ENCODE peak calls at places on chromosome X, in nine cellular contexts. P, J, A, V, B, Y, H, G and M are unnamed samples.

GRCh38 chrX:105018865-105019264 is 201.6 kb downstream of the TEX13A start:
- DNase-seq in P (no peak), J (no peak), A (no peak), V (no peak), B (no peak), Y (peak; percentile 3), H (no peak), G (no peak), M (no peak)

GRCh38 chrX:83916525-83916924 is 55.6 kb downstream of the CYLC1 start:
- DNase-seq in P (no peak), J (no peak), A (no peak), V (peak; percentile 14), B (peak; percentile 13), Y (peak; percentile 6), H (no peak), G (no peak), M (no peak)

GRCh38 chrX:136210806-136211205 is 40.4 kb downstream of the MAP7D3 start:
- DNase-seq in P (no peak), J (no peak), A (no peak), V (no peak), B (no peak), Y (no peak), H (no peak), G (no peak), M (no peak)

GRCh38 chrX:148417934-148418333 is 82.5 kb upstream of the AFF2 start:
- DNase-seq in P (no peak), J (no peak), A (no peak), V (peak; percentile 4), B (no peak), Y (peak; percentile 83), H (no peak), G (no peak), M (no peak)

GRCh38 chrX:26442340-26442739 is 226.4 kb downstream of the MAGEB5 start:
- DNase-seq in P (no peak), J (no peak), A (peak; percentile 22), V (peak; percentile 7), B (no peak), Y (peak; percentile 3), H (no peak), G (no peak), M (peak; percentile 20)

GRCh38 chrX:134682081-134682480 is 23.8 kb upstream of the PLAC1 start:
- DNase-seq in P (no peak), J (no peak), A (no peak), V (peak; percentile 13), B (no peak), Y (no peak), H (no peak), G (no peak), M (no peak)

GRCh38 chrX:70421618-70422017 is 1.5 kb upstream of the GDPD2 start:
- DNase-seq in P (no peak), J (no peak), A (peak; percentile 18), V (no peak), B (no peak), Y (no peak), H (no peak), G (no peak), M (no peak)

GRCh38 chrX:147912093-147912801 is 528 bp downstream of the FMR1 start:
- DNase-seq in P (peak; percentile 76), J (peak; percentile 0), A (peak; percentile 7), V (peak; percentile 27), B (peak; percentile 25), Y (peak; percentile 32), H (no peak), G (peak; percentile 49), M (no peak)

GRCh38 chrX:51459125-51459524 is 37.3 kb downstream of the NUDT11 start:
- DNase-seq in P (no peak), J (no peak), A (no peak), V (no peak), B (peak; percentile 0), Y (peak; percentile 21), H (no peak), G (no peak), M (peak; percentile 3)

GRCh38 chrX:48864210-48864609 is 28.8 kb upstream of the PCSK1N start:
- DNase-seq in P (no peak), J (no peak), A (no peak), V (no peak), B (no peak), Y (peak; percentile 64), H (no peak), G (no peak), M (no peak)

GRCh38 chrX:150899191-150899757 is 806 bp upstream of the CD99L2 start:
- DNase-seq in P (peak; percentile 83), J (no peak), A (peak; percentile 9), V (peak; percentile 28), B (peak; percentile 44), Y (peak; percentile 14), H (no peak), G (peak; percentile 48), M (no peak)

GRCh38 chrX:119981286-119982070 is 37.9 kb upstream of the NKAP start:
- DNase-seq in P (no peak), J (no peak), A (peak; percentile 1), V (peak; percentile 25), B (peak; percentile 0), Y (peak; percentile 20), H (peak; percentile 4), G (no peak), M (no peak)

GRCh38 chrX:151515233-151515632 is 48.2 kb upstream of the PASD1 start:
- DNase-seq in P (no peak), J (no peak), A (no peak), V (no peak), B (no peak), Y (no peak), H (no peak), G (no peak), M (no peak)

GRCh38 chrX:15525664-15526416 is 25.2 kb downstream of the BMX start:
- DNase-seq in P (no peak), J (no peak), A (no peak), V (no peak), B (no peak), Y (peak; percentile 39), H (no peak), G (no peak), M (no peak)

GRCh38 chrX:111519215-111519614 is 7.8 kb downstream of the SERTM2 start:
- DNase-seq in P (no peak), J (no peak), A (no peak), V (peak; percentile 2), B (no peak), Y (no peak), H (no peak), G (no peak), M (no peak)

GRCh38 chrX:46642145-46642544 is 68.6 kb downstream of the CHST7 start:
- DNase-seq in P (no peak), J (no peak), A (peak; percentile 29), V (peak; percentile 13), B (peak; percentile 27), Y (peak; percentile 12), H (no peak), G (no peak), M (no peak)

GRCh38 chrX:125333583-125333982 is 13.9 kb downstream of the TEX13C start:
- DNase-seq in P (no peak), J (no peak), A (no peak), V (no peak), B (no peak), Y (no peak), H (no peak), G (no peak), M (no peak)

GRCh38 chrX:46580613-46581012 is 7.0 kb downstream of the CHST7 start:
- DNase-seq in P (no peak), J (no peak), A (no peak), V (no peak), B (no peak), Y (no peak), H (no peak), G (no peak), M (no peak)

GRCh38 chrX:115642895-115643530 is 82.0 kb downstream of the PLS3 start:
- DNase-seq in P (no peak), J (no peak), A (peak; percentile 82), V (peak; percentile 25), B (peak; percentile 19), Y (peak; percentile 32), H (peak; percentile 55), G (peak; percentile 52), M (no peak)

GRCh38 chrX:53969540-53969939 is 74.7 kb downstream of the PHF8 start:
- DNase-seq in P (no peak), J (no peak), A (no peak), V (no peak), B (no peak), Y (no peak), H (no peak), G (no peak), M (no peak)

GRCh38 chrX:69066966-69067525 is 98.2 kb downstream of the PJA1 start:
- DNase-seq in P (no peak), J (no peak), A (no peak), V (peak; percentile 29), B (no peak), Y (no peak), H (no peak), G (peak; percentile 32), M (no peak)

GRCh38 chrX:70998402-70999027 is 67.6 kb upstream of the SLC7A3 start:
- DNase-seq in P (no peak), J (no peak), A (peak; percentile 21), V (peak; percentile 8), B (no peak), Y (peak; percentile 84), H (peak; percentile 17), G (peak; percentile 49), M (no peak)

GRCh38 chrX:123920065-123920785 is 41.3 kb upstream of the STAG2 start:
- DNase-seq in P (no peak), J (no peak), A (no peak), V (peak; percentile 28), B (no peak), Y (peak; percentile 63), H (peak; percentile 4), G (no peak), M (peak; percentile 14)